ENCODE peak calls at places on chromosomes 3 and 15, in four cellular contexts. One of them, this sample, is unnamed.

GRCh38 chr15:69926011-69926410 is 171.7 kb downstream of the TLE3 start:
- DNase-seq in stomach: no peak
- DNase-seq in GM12865: no peak
- DNase-seq in cardiac fibroblast: peak
- DNase-seq in this sample: peak

GRCh38 chr15:58522391-58522790 is 90.6 kb downstream of the LIPC start:
- DNase-seq in stomach: no peak
- DNase-seq in GM12865: no peak
- DNase-seq in cardiac fibroblast: no peak
- DNase-seq in this sample: no peak

GRCh38 chr3:124851905-124852304 is 35.3 kb downstream of the ITGB5 start:
- DNase-seq in stomach: no peak
- DNase-seq in GM12865: no peak
- DNase-seq in cardiac fibroblast: no peak
- DNase-seq in this sample: no peak

GRCh38 chr15:85831415-85832113 is 36.8 kb upstream of the KLHL25 start:
- DNase-seq in stomach: peak
- DNase-seq in GM12865: peak
- DNase-seq in cardiac fibroblast: peak
- DNase-seq in this sample: peak

GRCh38 chr15:40306908-40307307 is 827 bp downstream of the PLCB2 start:
- DNase-seq in stomach: no peak
- DNase-seq in GM12865: no peak
- DNase-seq in cardiac fibroblast: no peak
- DNase-seq in this sample: no peak

GRCh38 chr15:89399390-89400120 is 64.9 kb upstream of the POLG start:
- DNase-seq in stomach: no peak
- DNase-seq in GM12865: peak
- DNase-seq in cardiac fibroblast: no peak
- DNase-seq in this sample: no peak

GRCh38 chr3:165185707-165186327 is 10.4 kb downstream of the SLITRK3 start:
- DNase-seq in stomach: peak
- DNase-seq in GM12865: peak
- DNase-seq in cardiac fibroblast: peak
- DNase-seq in this sample: peak

GRCh38 chr3:13884851-13885703 is 5.2 kb upstream of the WNT7A start:
- DNase-seq in stomach: peak
- DNase-seq in GM12865: peak
- DNase-seq in cardiac fibroblast: peak
- DNase-seq in this sample: no peak

DNA sequence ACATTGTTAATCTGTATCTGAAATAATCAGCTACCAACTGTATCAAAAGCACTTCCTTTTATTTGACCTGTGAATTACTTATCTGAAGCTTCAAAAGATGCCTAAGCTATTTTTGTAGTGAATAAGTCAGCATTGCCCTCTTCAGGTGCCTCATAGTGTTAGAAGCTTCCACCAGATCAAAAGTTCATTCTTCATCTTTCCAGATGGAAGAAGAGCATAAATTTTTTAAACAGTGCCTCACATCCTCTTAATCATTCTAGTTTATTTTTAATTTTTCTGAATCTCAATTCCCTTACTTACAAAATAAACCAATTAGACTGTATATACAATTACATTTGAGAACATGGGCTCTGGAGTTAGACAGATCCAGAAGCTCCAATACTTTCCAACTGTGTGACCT is 65.0 kb downstream of the MYO5A start:
- DNase-seq in stomach: no peak
- DNase-seq in GM12865: peak
- DNase-seq in cardiac fibroblast: peak
- DNase-seq in this sample: no peak
- TF ChIP-seq CTCF in stomach: no peak
- TF ChIP-seq CTCF in GM12865: peak
- TF ChIP-seq CTCF in cardiac fibroblast: no peak
- TF ChIP-seq CTCF in this sample: no peak

GRCh38 chr15:25719101-25719985 is 143.8 kb downstream of the ATP10A start:
- DNase-seq in stomach: no peak
- DNase-seq in GM12865: no peak
- DNase-seq in cardiac fibroblast: no peak
- DNase-seq in this sample: no peak

GRCh38 chr15:25717116-25717755 is 145.9 kb downstream of the ATP10A start:
- DNase-seq in stomach: no peak
- DNase-seq in GM12865: peak
- DNase-seq in cardiac fibroblast: peak
- DNase-seq in this sample: peak

GRCh38 chr15:25716414-25717102 is 146.6 kb downstream of the ATP10A start:
- DNase-seq in stomach: no peak
- DNase-seq in GM12865: no peak
- DNase-seq in cardiac fibroblast: no peak
- DNase-seq in this sample: no peak

GRCh38 chr15:25717861-25718504 is 145.1 kb downstream of the ATP10A start:
- DNase-seq in stomach: no peak
- DNase-seq in GM12865: no peak
- DNase-seq in cardiac fibroblast: no peak
- DNase-seq in this sample: no peak

GRCh38 chr15:25718597-25718996 is 144.5 kb downstream of the ATP10A start:
- DNase-seq in stomach: no peak
- DNase-seq in GM12865: no peak
- DNase-seq in cardiac fibroblast: no peak
- DNase-seq in this sample: no peak
- H3K4me3 ChIP-seq in stomach: no peak
- H3K4me3 ChIP-seq in GM12865: no peak
- H3K4me3 ChIP-seq in cardiac fibroblast: no peak
- H3K4me3 ChIP-seq in this sample: no peak

DNA sequence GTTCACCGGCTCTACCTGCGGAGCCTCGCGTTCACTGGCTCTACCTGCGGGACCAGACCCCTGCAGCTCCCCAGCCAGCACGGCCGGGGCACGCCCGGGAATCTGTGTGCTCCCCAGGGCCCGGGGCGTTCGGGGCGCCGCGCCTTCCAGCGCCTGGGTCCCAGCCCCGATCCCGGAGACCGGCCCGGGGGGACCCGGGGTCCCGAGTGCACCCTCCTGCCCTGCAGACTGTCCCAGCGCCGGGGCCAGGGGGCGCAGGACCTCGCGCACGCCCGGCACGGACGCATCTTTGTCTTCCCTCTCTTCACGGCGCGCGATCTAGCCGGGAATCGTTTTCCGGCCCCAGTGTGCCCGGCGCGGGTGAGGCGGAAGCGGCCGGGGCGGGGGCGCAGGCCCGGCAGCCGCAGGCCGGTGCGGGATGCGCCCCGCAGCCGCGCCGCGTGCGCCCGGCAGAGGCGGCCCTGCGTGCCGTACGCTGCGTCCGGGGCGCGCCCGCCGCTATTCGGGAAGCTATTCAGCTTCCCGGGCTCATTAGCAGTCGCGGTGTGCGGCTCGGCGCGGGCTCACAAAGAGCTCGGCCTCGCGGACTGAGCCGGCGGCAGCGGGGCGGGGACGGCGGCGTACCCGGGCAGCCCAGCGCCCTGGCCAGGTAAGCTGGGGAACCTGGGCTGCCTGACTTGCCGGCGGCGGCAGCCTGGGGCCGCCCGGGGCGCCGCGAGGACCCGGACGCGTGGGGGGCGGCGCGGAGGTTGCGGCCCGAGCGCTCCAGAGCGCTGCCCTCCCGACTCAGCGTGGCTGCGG is at the start of gene APBA2:
- DNase-seq in stomach: no peak
- DNase-seq in GM12865: no peak
- DNase-seq in cardiac fibroblast: peak
- DNase-seq in this sample: no peak
- TF ChIP-seq CTCF in stomach: no peak
- TF ChIP-seq CTCF in GM12865: no peak
- TF ChIP-seq CTCF in cardiac fibroblast: no peak
- TF ChIP-seq CTCF in this sample: peak

GRCh38 chr3:188900421-188900941 is 271.3 kb upstream of the TPRG1 start:
- DNase-seq in stomach: no peak
- DNase-seq in GM12865: no peak
- DNase-seq in cardiac fibroblast: peak
- DNase-seq in this sample: peak
- H3K4me3 ChIP-seq in stomach: no peak
- H3K4me3 ChIP-seq in GM12865: no peak
- H3K4me3 ChIP-seq in cardiac fibroblast: no peak
- H3K4me3 ChIP-seq in this sample: no peak

DNA sequence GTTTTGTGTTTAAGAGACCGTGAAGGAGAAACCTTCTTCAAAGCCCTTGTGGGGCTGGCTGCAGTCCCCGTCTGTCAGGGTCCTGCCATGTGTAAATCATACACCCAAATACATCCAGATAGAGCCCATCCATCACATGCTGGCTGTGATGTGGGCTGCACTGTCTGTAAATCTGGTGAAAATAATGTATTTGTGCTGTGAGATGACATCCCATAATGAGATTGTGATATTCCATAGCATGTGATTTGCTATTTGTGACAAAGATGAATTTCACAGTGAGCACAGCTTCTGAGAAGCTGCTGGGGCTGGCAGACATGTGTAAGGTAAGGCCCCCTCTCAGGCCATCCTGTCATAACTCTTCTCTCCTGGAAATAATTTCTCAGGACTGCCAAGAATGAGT is 114.3 kb upstream of the MB21D2 start:
- DNase-seq in stomach: no peak
- DNase-seq in GM12865: no peak
- DNase-seq in cardiac fibroblast: no peak
- DNase-seq in this sample: no peak
- TF ChIP-seq CTCF in stomach: no peak
- TF ChIP-seq CTCF in GM12865: no peak
- TF ChIP-seq CTCF in cardiac fibroblast: no peak
- TF ChIP-seq CTCF in this sample: no peak

DNA sequence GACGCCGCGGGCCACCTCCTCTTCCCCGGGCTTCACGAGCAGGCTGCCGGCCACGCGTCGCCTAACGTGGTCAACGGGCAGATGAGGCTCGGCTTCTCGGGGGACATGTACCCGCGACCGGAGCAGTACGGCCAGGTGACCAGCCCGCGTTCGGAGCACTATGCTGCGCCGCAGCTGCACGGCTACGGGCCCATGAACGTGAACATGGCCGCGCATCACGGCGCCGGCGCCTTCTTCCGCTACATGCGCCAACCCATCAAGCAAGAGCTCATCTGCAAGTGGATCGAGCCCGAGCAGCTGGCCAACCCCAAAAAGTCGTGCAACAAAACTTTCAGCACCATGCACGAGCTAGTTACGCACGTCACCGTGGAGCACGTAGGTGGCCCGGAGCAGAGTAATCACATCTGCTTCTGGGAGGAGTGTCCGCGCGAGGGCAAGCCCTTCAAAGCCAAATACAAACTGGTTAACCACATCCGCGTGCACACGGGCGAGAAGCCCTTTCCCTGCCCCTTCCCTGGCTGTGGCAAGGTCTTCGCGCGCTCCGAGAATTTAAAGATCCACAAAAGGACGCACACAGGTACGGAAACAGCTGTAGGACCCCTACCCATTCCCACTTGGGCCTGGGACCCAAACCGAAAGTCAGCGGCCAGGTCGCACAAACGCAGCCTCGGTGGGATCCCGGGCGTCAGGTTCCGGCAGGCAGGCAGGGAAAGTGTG is 1.5 kb downstream of the ZIC1 start:
- DNase-seq in stomach: no peak
- DNase-seq in GM12865: no peak
- DNase-seq in cardiac fibroblast: no peak
- DNase-seq in this sample: no peak
- H3K4me3 ChIP-seq in stomach: peak
- H3K4me3 ChIP-seq in GM12865: no peak
- H3K4me3 ChIP-seq in cardiac fibroblast: peak
- H3K4me3 ChIP-seq in this sample: peak